ENCODE peak calls at places on chromosomes 4 and X, in seven cellular contexts. G is lower lobe of right lung, Y is sigmoid colon, C is AG04450, L is left lung, W is psoas muscle, M is adrenal gland. A is an unnamed sample.

GRCh38 chrX:134369576-134369975 is 90.4 kb upstream of the HPRT1 start:
- DNase-seq in G (no peak), Y (no peak), C (no peak), L (no peak), W (no peak), M (no peak), A (no peak)

GRCh38 chr4:7432531-7433375 is 2.0 kb downstream of the PSAPL1 start:
- DNase-seq in G (peak; percentile 32), Y (peak; percentile 63), C (no peak), L (peak; percentile 70), W (peak; percentile 47), M (no peak), A (no peak)

GRCh38 chrX:25523574-25523973 is 507.8 kb upstream of the ARX start:
- DNase-seq in G (no peak), Y (no peak), C (no peak), L (no peak), W (no peak), M (peak; percentile 40), A (no peak)

GRCh38 chr4:167989815-167990214 is 102.5 kb upstream of the ANXA10 start:
- DNase-seq in G (no peak), Y (no peak), C (no peak), L (no peak), W (no peak), M (no peak), A (no peak)

GRCh38 chr4:16264798-16265197 is 38.5 kb upstream of the TAPT1 start:
- DNase-seq in G (no peak), Y (no peak), C (no peak), L (no peak), W (no peak), M (no peak), A (no peak)

GRCh38 chr4:100312615-100313355 is 122.5 kb upstream of the DDIT4L start:
- DNase-seq in G (no peak), Y (no peak), C (no peak), L (no peak), W (no peak), M (no peak), A (no peak)

GRCh38 chr4:33930497-33930896 is 2313.8 kb downstream of the ARAP2 start:
- DNase-seq in G (no peak), Y (no peak), C (no peak), L (no peak), W (no peak), M (no peak), A (no peak)

GRCh38 chr4:113760094-113760851 is 1.3 kb downstream of the CAMK2D start:
- DNase-seq in G (peak; percentile 56), Y (peak; percentile 66), C (no peak), L (peak; percentile 72), W (peak; percentile 49), M (peak; percentile 28), A (peak; percentile 66)

GRCh38 chr4:120331486-120332281 is 265.0 kb upstream of the MAD2L1 start:
- DNase-seq in G (no peak), Y (no peak), C (no peak), L (no peak), W (no peak), M (no peak), A (no peak)

GRCh38 chrX:19625612-19626011 is 110.3 kb upstream of the MAP3K15 start:
- DNase-seq in G (no peak), Y (no peak), C (no peak), L (no peak), W (no peak), M (no peak), A (no peak)

GRCh38 chr4:13548059-13548983 is 4.0 kb upstream of the NKX3-2 start:
- DNase-seq in G (no peak), Y (peak; percentile 68), C (no peak), L (peak; percentile 57), W (no peak), M (no peak), A (no peak)

GRCh38 chr4:177302371-177303100 is 7.1 kb upstream of the NEIL3 start:
- DNase-seq in G (no peak), Y (no peak), C (no peak), L (no peak), W (no peak), M (no peak), A (no peak)

GRCh38 chr4:122758033-122758432 is 25.5 kb downstream of the BBS12 start:
- DNase-seq in G (no peak), Y (no peak), C (no peak), L (no peak), W (no peak), M (no peak), A (peak; percentile 51)

GRCh38 chr4:48970471-48970921 is 15.6 kb upstream of the CWH43 start:
- DNase-seq in G (no peak), Y (no peak), C (peak; percentile 74), L (no peak), W (no peak), M (no peak), A (no peak)

GRCh38 chr4:31193516-31193915 is 473.3 kb downstream of the PCDH7 start:
- DNase-seq in G (no peak), Y (no peak), C (no peak), L (no peak), W (no peak), M (no peak), A (no peak)

GRCh38 chr4:168167714-168168284 is 75.5 kb downstream of the ANXA10 start:
- DNase-seq in G (no peak), Y (no peak), C (no peak), L (no peak), W (no peak), M (no peak), A (no peak)

GRCh38 chr4:186765673-186766546 is 42.3 kb upstream of the FAT1 start:
- DNase-seq in G (no peak), Y (no peak), C (no peak), L (no peak), W (no peak), M (no peak), A (peak; percentile 72)

GRCh38 chr4:73690051-73690744 is 50.2 kb upstream of the CXCL8 start:
- DNase-seq in G (no peak), Y (no peak), C (no peak), L (no peak), W (no peak), M (no peak), A (no peak)

GRCh38 chr4:127708985-127709384 is 21.2 kb upstream of the SLC25A31 start:
- DNase-seq in G (no peak), Y (no peak), C (peak; percentile 7), L (no peak), W (no peak), M (peak; percentile 83), A (no peak)

GRCh38 chrX:83771664-83772063 is 89.3 kb upstream of the CYLC1 start:
- DNase-seq in G (no peak), Y (no peak), C (no peak), L (no peak), W (no peak), M (no peak), A (no peak)

DNA sequence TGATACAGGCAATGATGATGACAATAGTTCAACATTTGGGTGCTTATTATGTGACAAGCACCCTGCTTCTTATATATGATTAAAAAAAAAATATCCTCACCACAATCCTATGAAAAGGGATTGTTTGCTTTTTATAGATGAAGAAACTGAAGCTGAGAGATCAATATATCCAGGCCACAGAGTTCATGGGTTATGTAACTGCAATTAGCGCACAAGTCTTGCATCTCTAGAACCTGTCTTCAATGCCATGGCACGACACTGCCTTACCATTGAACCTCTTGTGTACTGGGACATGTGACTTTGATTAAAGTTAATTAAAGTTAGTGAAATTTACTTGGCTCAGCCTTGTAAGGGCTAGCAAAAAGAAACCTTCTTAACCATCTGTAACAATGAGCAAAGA is 599.7 kb downstream of the ADGRL3 start:
- DNase-seq in G (no peak), Y (no peak), C (no peak), L (no peak), W (no peak), M (no peak), A (no peak)
- H3K4me3 ChIP-seq in G (no peak overlapping the region), Y (no peak overlapping the region), C (no peak overlapping the region), L (no peak overlapping the region), W (no peak overlapping the region), M (no peak overlapping the region), A (no peak overlapping the region)

GRCh38 chr4:8886625-8887406 is 15.2 kb upstream of the HMX1 start:
- DNase-seq in G (no peak), Y (no peak), C (no peak), L (no peak), W (no peak), M (no peak), A (no peak)
- TF ChIP-seq CTCF in G (no peak), Y (no peak), C (peak; percentile 19), L (no peak), W (no peak), M (no peak), A (no peak)

GRCh38 chrX:1502241-1502640 is 34.7 kb downstream of the P2RY8 start:
- DNase-seq in G (no peak), Y (no peak), C (no peak), L (no peak), W (no peak), M (no peak), A (peak; percentile 76)

GRCh38 chrX:1502853-1503252 is 34.1 kb downstream of the P2RY8 start:
- DNase-seq in G (no peak), Y (no peak), C (no peak), L (no peak), W (no peak), M (no peak), A (no peak)

GRCh38 chrX:1496076-1496475 is 40.9 kb downstream of the P2RY8 start:
- DNase-seq in G (no peak), Y (no peak), C (no peak), L (no peak), W (no peak), M (no peak), A (no peak)

GRCh38 chrX:1506916-1507315 is 30.1 kb downstream of the P2RY8 start:
- DNase-seq in G (no peak), Y (no peak), C (no peak), L (no peak), W (no peak), M (no peak), A (no peak)

DNA sequence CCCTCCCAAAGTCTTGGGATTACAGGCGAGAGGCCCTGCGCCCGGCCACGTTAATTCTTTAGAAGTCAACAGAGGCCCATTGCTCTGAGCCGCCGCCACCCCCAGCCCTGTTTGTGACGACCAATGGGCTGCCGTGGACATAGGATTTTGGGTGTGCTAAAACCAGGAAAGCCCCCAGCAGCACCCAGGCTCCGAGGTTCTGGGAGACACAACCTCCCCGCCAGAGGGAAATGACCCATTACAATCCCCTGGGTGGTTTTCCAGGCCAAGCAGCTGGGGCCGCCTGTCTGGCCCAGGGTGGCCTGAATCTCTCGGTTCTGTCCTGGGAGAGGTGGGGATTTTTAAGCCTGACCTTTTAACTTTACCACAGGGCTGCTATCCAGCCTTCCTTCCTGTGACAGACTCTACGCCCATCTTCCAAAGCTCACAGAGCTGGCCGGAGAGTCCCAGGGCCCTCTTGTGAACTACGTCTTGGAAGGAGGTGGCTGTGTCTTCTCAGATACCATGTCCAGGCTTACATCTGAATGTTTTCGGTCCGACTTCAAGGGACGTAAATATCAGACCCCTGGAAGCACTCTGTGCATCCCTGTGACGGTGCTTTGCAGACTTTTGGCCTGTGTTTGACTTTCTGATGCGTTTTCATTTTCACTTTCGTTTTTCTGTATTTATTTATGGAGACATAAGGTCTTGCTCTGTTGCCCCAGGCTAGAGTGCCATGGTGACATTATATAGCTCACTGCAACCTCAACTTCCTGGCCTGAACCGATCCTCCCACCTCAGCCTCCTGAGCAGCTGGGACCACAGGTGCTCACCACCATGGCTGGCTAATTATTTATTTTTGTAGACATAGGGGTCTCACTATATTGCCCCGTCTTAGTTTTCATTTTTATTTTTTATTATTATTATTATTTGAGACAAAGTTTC is 36.0 kb downstream of the P2RY8 start:
- DNase-seq in G (no peak), Y (no peak), C (no peak), L (peak; percentile 69), W (no peak), M (no peak), A (no peak)
- H3K4me3 ChIP-seq in G (peak overlapping the region; percentile 18), Y (no peak overlapping the region), C (no peak overlapping the region), L (no peak overlapping the region), W (peak overlapping the region; percentile 38), M (no peak overlapping the region), A (no peak overlapping the region)

GRCh38 chrX:41333994-41334865 is at the start of gene DDX3X:
- DNase-seq in G (peak; percentile 88), Y (peak; percentile 97), C (peak; percentile 70), L (peak; percentile 90), W (peak; percentile 97), M (peak; percentile 92), A (peak; percentile 85)
- TF ChIP-seq CTCF in G (peak; percentile 18), Y (no peak), C (peak; percentile 12), L (peak; percentile 27), W (peak; percentile 36), M (peak; percentile 28), A (no peak)

A was measured in mucosa of descending colon.